ENCODE peak calls at places on chromosome 12, in eight cellular contexts. I, L, R, B, U, M, D and O are unnamed samples.

GRCh38 chr12:78721906-78722305 is 142.7 kb upstream of the SYT1 start:
- DNase-seq in I (no peak), L (no peak), R (no peak), B (no peak), U (peak), M (no peak), D (no peak), O (no peak)

GRCh38 chr12:69168828-69169227 is 70.5 kb upstream of the CPSF6 start:
- DNase-seq in I (no peak), L (no peak), R (no peak), B (no peak), U (no peak), M (no peak), D (no peak), O (no peak)

GRCh38 chr12:85669911-85670310 is 166.3 kb downstream of the RASSF9 start:
- DNase-seq in I (no peak), L (no peak), R (no peak), B (no peak), U (no peak), M (no peak), D (no peak), O (no peak)

GRCh38 chr12:23217158-23217557 is 592.2 kb downstream of the ETNK1 start:
- DNase-seq in I (no peak), L (no peak), R (no peak), B (no peak), U (no peak), M (no peak), D (no peak), O (no peak)

GRCh38 chr12:99498756-99499155 is 148.8 kb upstream of the GARIN6 start:
- DNase-seq in I (peak), L (no peak), R (peak), B (no peak), U (peak), M (no peak), D (no peak), O (peak)

GRCh38 chr12:121448771-121449315 is 48.9 kb downstream of the RNF34 start:
- DNase-seq in I (no peak), L (peak), R (no peak), B (no peak), U (no peak), M (no peak), D (no peak), O (no peak)

GRCh38 chr12:95551305-95551704 is at the start of gene USP44:
- DNase-seq in I (no peak), L (no peak), R (no peak), B (no peak), U (no peak), M (no peak), D (peak), O (no peak)

GRCh38 chr12:49946086-49946485 is 4.5 kb upstream of the AQP2 start:
- DNase-seq in I (no peak), L (no peak), R (no peak), B (no peak), U (no peak), M (no peak), D (no peak), O (no peak)

GRCh38 chr12:115338566-115339294 is 654.8 kb upstream of the TBX3 start:
- DNase-seq in I (peak), L (no peak), R (peak), B (no peak), U (no peak), M (no peak), D (no peak), O (no peak)

GRCh38 chr12:98296462-98297079 is 218.8 kb upstream of the TMPO start:
- DNase-seq in I (peak), L (no peak), R (peak), B (peak), U (no peak), M (no peak), D (peak), O (no peak)

GRCh38 chr12:79737875-79738718 is 47.3 kb upstream of the PAWR start:
- DNase-seq in I (peak), L (no peak), R (peak), B (peak), U (peak), M (peak), D (peak), O (peak)

GRCh38 chr12:105570944-105571343 is 240.5 kb downstream of the C12orf75 start:
- DNase-seq in I (no peak), L (no peak), R (no peak), B (no peak), U (no peak), M (no peak), D (no peak), O (no peak)

GRCh38 chr12:64824500-64825142 is at the start of gene TBC1D30:
- DNase-seq in I (peak), L (peak), R (no peak), B (peak), U (peak), M (peak), D (peak), O (peak)

GRCh38 chr12:121805800-121806555 is 2.2 kb downstream of the SETD1B start:
- DNase-seq in I (no peak), L (peak), R (peak), B (no peak), U (no peak), M (no peak), D (no peak), O (peak)

GRCh38 chr12:45547822-45548221 is 181.7 kb upstream of the ARID2 start:
- DNase-seq in I (no peak), L (no peak), R (no peak), B (no peak), U (peak), M (no peak), D (no peak), O (peak)

GRCh38 chr12:14442221-14442881 is 76.9 kb downstream of the ATF7IP start:
- DNase-seq in I (no peak), L (no peak), R (no peak), B (no peak), U (no peak), M (no peak), D (no peak), O (peak)

GRCh38 chr12:102800565-102800964 is 116.5 kb downstream of the PAH start:
- DNase-seq in I (no peak), L (no peak), R (no peak), B (no peak), U (no peak), M (no peak), D (no peak), O (no peak)

GRCh38 chr12:77788231-77789168 is 42.2 kb upstream of the NAV3 start:
- DNase-seq in I (no peak), L (no peak), R (no peak), B (no peak), U (no peak), M (no peak), D (no peak), O (no peak)

GRCh38 chr12:105071981-105072380 is 12.3 kb downstream of the ALDH1L2 start:
- DNase-seq in I (no peak), L (no peak), R (no peak), B (no peak), U (no peak), M (no peak), D (no peak), O (no peak)

GRCh38 chr12:77925536-77926108 is 94.9 kb downstream of the NAV3 start:
- DNase-seq in I (peak), L (peak), R (peak), B (peak), U (peak), M (peak), D (peak), O (peak)

GRCh38 chr12:98402081-98402480 is 113.3 kb upstream of the TMPO start:
- DNase-seq in I (peak), L (no peak), R (peak), B (no peak), U (peak), M (no peak), D (no peak), O (no peak)

GRCh38 chr12:79424109-79424721 is 266.5 kb downstream of the PAWR start:
- DNase-seq in I (peak), L (no peak), R (peak), B (peak), U (peak), M (no peak), D (peak), O (peak)

GRCh38 chr12:111780166-111780565 is 13.4 kb downstream of the ALDH2 start:
- DNase-seq in I (no peak), L (no peak), R (no peak), B (no peak), U (no peak), M (no peak), D (no peak), O (no peak)

GRCh38 chr12:124543052-124543590 is 24.3 kb downstream of the NCOR2 start:
- DNase-seq in I (no peak), L (peak), R (no peak), B (no peak), U (no peak), M (no peak), D (no peak), O (peak)

GRCh38 chr12:85309180-85309579 is 29.2 kb downstream of the ALX1 start:
- DNase-seq in I (no peak), L (no peak), R (no peak), B (no peak), U (no peak), M (no peak), D (no peak), O (no peak)

GRCh38 chr12:68305278-68305677 is 26.9 kb downstream of the MDM1 start:
- DNase-seq in I (no peak), L (no peak), R (no peak), B (no peak), U (no peak), M (no peak), D (no peak), O (no peak)

GRCh38 chr12:64682572-64683277 is 72.4 kb downstream of the RASSF3 start:
- DNase-seq in I (peak), L (no peak), R (no peak), B (peak), U (peak), M (no peak), D (peak), O (peak)

GRCh38 chr12:106692896-106693295 is 81.6 kb upstream of the RIC8B start:
- DNase-seq in I (no peak), L (no peak), R (no peak), B (no peak), U (no peak), M (no peak), D (no peak), O (no peak)

GRCh38 chr12:32264995-32265394 is 134.4 kb upstream of the FGD4 start:
- DNase-seq in I (no peak), L (no peak), R (no peak), B (no peak), U (peak), M (no peak), D (no peak), O (peak)

GRCh38 chr12:126668961-126669360 is 1598.0 kb upstream of the TMEM132C start:
- DNase-seq in I (peak), L (no peak), R (no peak), B (no peak), U (no peak), M (no peak), D (no peak), O (peak)

GRCh38 chr12:6085841-6086240 is 38.6 kb downstream of the VWF start:
- DNase-seq in I (no peak), L (no peak), R (no peak), B (no peak), U (no peak), M (no peak), D (no peak), O (no peak)

GRCh38 chr12:27900920-27901879 is 71.3 kb downstream of the PTHLH start:
- DNase-seq in I (no peak), L (no peak), R (no peak), B (no peak), U (no peak), M (no peak), D (no peak), O (no peak)

GRCh38 chr12:5506295-5506694 is 74.4 kb downstream of the NTF3 start:
- DNase-seq in I (no peak), L (no peak), R (no peak), B (no peak), U (no peak), M (no peak), D (no peak), O (no peak)

GRCh38 chr12:95411466-95411865 is 62.5 kb upstream of the METAP2 start:
- DNase-seq in I (no peak), L (no peak), R (no peak), B (peak), U (no peak), M (no peak), D (no peak), O (no peak)

DNA sequence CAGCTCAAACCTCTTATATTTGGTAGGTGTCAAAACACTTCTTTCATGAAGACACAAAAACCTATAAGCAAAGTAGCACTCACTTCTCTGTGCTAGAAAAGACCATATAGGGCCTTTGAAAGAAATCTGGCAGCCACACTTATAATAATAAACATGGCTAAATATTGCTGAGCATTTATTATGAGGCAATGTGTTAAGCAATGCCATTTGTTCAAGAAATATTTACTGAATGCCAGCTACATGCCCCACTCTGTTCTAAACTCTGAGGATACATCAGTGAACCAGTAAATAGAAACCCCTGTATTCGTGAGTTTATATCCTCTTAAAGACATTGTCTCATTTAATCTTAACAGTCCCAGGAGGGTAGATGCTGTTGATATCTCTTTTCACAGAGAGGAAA is 52.0 kb downstream of the RNFT2 start:
- DNase-seq in I (no peak), L (no peak), R (no peak), B (no peak), U (peak), M (no peak), D (no peak), O (no peak)
- H3K9ac ChIP-seq in I (no peak), L (no peak), R (no peak), B (no peak), U (no peak), M (no peak), D (no peak), O (no peak)

DNA sequence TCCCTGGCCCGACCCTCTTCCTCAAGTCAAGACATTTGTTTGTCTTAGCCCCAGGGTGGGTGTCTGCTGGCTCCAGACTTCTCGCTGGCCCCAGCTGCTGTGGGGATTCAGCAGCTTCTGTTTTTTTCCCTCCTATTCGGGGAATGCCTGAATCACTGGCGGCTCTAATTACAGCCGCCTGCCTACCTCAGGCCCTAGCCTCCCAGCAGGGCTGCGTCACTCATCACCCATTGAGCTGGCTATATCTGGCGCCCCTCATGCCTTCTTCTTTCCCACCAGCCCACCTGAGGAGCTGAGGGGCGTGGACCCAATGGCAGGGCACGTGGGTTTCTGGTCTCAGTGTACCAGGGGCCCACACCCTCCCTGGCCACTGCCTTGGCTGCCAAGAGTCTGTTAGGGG is 10.1 kb downstream of the KRT80 start:
- DNase-seq in I (peak), L (no peak), R (no peak), B (no peak), U (peak), M (no peak), D (peak), O (peak)
- H3K9ac ChIP-seq in I (no peak), L (no peak), R (no peak), B (no peak), U (peak), M (no peak), D (no peak), O (no peak)

GRCh38 chr12:10610188-10610587 is 3.2 kb downstream of the MAGOHB start:
- DNase-seq in I (no peak), L (no peak), R (no peak), B (no peak), U (no peak), M (no peak), D (no peak), O (no peak)
- H3K9ac ChIP-seq in I (no peak), L (no peak), R (no peak), B (no peak), U (no peak), M (no peak), D (no peak), O (no peak)

DNA sequence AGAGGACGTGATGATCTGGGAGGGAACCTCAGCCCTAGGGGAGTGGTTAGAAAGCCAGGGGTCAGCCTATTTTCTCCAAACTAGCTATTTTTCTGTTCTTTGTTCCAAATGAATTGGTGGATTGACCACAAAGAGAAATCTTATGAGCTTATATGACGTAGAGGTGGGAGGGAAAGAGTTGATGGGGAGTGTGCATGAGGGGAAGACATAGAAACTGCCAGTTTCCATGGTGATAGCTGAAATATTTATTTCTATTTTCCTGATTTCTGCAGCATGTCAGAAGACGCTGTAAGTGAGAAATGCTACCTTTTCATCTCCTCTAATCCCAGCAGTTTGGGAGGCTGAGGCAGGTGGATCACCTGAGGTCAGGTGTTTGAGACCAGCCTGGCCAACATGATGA is 51.4 kb upstream of the CISTR start:
- DNase-seq in I (no peak), L (no peak), R (no peak), B (no peak), U (no peak), M (no peak), D (no peak), O (no peak)
- H3K9ac ChIP-seq in I (no peak), L (no peak), R (no peak), B (no peak), U (no peak), M (no peak), D (no peak), O (no peak)